ENCODE peak calls at places on chromosome 5, in four cellular contexts. P is right lobe of liver, Y is neuronal stem cell, K is body of pancreas. L is an unnamed sample.
A peak's percentile ranks its signal among the peaks of the same experiment; 100 is the strongest.

GRCh38 chr5:178213003-178213449 is 8.7 kb downstream of the HNRNPAB start:
- DNase-seq in P (peak; percentile 92), Y (no peak), K (no peak), L (no peak)

GRCh38 chr5:98940586-98940985 is 11.8 kb upstream of the CHD1 start:
- DNase-seq in P (no peak), Y (no peak), K (no peak), L (no peak)

GRCh38 chr5:26833596-26833995 is 204.8 kb downstream of the CDH9 start:
- DNase-seq in P (no peak), Y (no peak), K (no peak), L (peak; percentile 7)

GRCh38 chr5:158522761-158523160 is 577.0 kb downstream of the EBF1 start:
- DNase-seq in P (no peak), Y (no peak), K (peak; percentile 13), L (no peak)

GRCh38 chr5:98397081-98397480 is 376.4 kb upstream of the RGMB start:
- DNase-seq in P (no peak), Y (no peak), K (no peak), L (no peak)

GRCh38 chr5:173924899-173925298 is 36.8 kb downstream of the CPEB4 start:
- DNase-seq in P (no peak), Y (no peak), K (no peak), L (no peak)

GRCh38 chr5:154741415-154741814 is 13.8 kb upstream of the LARP1 start:
- DNase-seq in P (no peak), Y (no peak), K (no peak), L (no peak)

GRCh38 chr5:89277791-89278190 is 394.8 kb upstream of the MEF2C start:
- DNase-seq in P (no peak), Y (no peak), K (no peak), L (peak; percentile 86)

GRCh38 chr5:115179959-115180709 is 10.4 kb upstream of the TRIM36 start:
- DNase-seq in P (no peak), Y (peak; percentile 78), K (no peak), L (peak; percentile 2)

GRCh38 chr5:10427201-10427600 is 14.5 kb upstream of the ROPN1L start:
- DNase-seq in P (no peak), Y (no peak), K (no peak), L (no peak)

GRCh38 chr5:180816608-180817534 is 14.3 kb upstream of the MGAT1 start:
- DNase-seq in P (no peak), Y (no peak), K (no peak), L (no peak)

GRCh38 chr5:7742241-7742656 is 108.7 kb downstream of the CFAP90 start:
- DNase-seq in P (no peak), Y (no peak), K (no peak), L (peak; percentile 94)

GRCh38 chr5:14305045-14305444 is 161.9 kb downstream of the TRIO start:
- DNase-seq in P (no peak), Y (no peak), K (no peak), L (peak; percentile 94)

GRCh38 chr5:178433273-178433775 is 156.9 kb downstream of the COL23A1 start:
- DNase-seq in P (no peak), Y (no peak), K (no peak), L (no peak)

GRCh38 chr5:84816746-84817547 is 432.3 kb upstream of the EDIL3 start:
- DNase-seq in P (no peak), Y (no peak), K (no peak), L (peak; percentile 52)

GRCh38 chr5:24539625-24540024 is 105.2 kb downstream of the CDH10 start:
- DNase-seq in P (no peak), Y (no peak), K (no peak), L (no peak)

GRCh38 chr5:14410068-14410941 is 171.3 kb upstream of the OTULINL start:
- DNase-seq in P (no peak), Y (no peak), K (no peak), L (no peak)

GRCh38 chr5:165360366-165361142 is 1855.1 kb downstream of the MAT2B start:
- DNase-seq in P (no peak), Y (no peak), K (no peak), L (no peak)

GRCh38 chr5:32047056-32047455 is 127.1 kb downstream of the GOLPH3 start:
- DNase-seq in P (no peak), Y (no peak), K (no peak), L (no peak)

GRCh38 chr5:80656425-80656824 is 1.6 kb upstream of the DHFR start:
- DNase-seq in P (no peak), Y (no peak), K (no peak), L (no peak)

GRCh38 chr5:8686707-8687106 is 817.8 kb downstream of the MTRR start:
- DNase-seq in P (no peak), Y (no peak), K (no peak), L (no peak)

GRCh38 chr5:161314033-161314432 is 232.5 kb downstream of the GABRB2 start:
- DNase-seq in P (no peak), Y (no peak), K (no peak), L (no peak)

GRCh38 chr5:81849769-81850367 is 99.0 kb upstream of the SSBP2 start:
- DNase-seq in P (no peak), Y (no peak), K (no peak), L (no peak)

GRCh38 chr5:35938518-35939227 is at the start of gene CAPSL:
- DNase-seq in P (peak; percentile 65), Y (peak; percentile 74), K (peak; percentile 95), L (peak; percentile 39)

GRCh38 chr5:167835146-167835545 is 456.3 kb upstream of the WWC1 start:
- DNase-seq in P (no peak), Y (no peak), K (no peak), L (no peak)

GRCh38 chr5:55172051-55172899 is 702 bp downstream of the CDC20B start:
- DNase-seq in P (peak; percentile 64), Y (peak; percentile 75), K (peak; percentile 67), L (peak; percentile 79)

GRCh38 chr5:129904667-129905466 is 602 bp downstream of the CHSY3 start:
- DNase-seq in P (peak; percentile 55), Y (peak; percentile 21), K (no peak), L (no peak)

GRCh38 chr5:103358305-103358996 is 99.9 kb downstream of the MACIR start:
- DNase-seq in P (no peak), Y (no peak), K (no peak), L (no peak)

GRCh38 chr5:180121799-180122198 is 50.2 kb upstream of the RNF130 start:
- DNase-seq in P (no peak), Y (no peak), K (no peak), L (no peak)

GRCh38 chr5:146519554-146519953 is 3.6 kb upstream of the GPR151 start:
- DNase-seq in P (no peak), Y (no peak), K (no peak), L (no peak)

GRCh38 chr5:136036991-136037705 is 8.4 kb downstream of the TGFBI start:
- DNase-seq in P (no peak), Y (no peak), K (peak; percentile 18), L (no peak)

DNA sequence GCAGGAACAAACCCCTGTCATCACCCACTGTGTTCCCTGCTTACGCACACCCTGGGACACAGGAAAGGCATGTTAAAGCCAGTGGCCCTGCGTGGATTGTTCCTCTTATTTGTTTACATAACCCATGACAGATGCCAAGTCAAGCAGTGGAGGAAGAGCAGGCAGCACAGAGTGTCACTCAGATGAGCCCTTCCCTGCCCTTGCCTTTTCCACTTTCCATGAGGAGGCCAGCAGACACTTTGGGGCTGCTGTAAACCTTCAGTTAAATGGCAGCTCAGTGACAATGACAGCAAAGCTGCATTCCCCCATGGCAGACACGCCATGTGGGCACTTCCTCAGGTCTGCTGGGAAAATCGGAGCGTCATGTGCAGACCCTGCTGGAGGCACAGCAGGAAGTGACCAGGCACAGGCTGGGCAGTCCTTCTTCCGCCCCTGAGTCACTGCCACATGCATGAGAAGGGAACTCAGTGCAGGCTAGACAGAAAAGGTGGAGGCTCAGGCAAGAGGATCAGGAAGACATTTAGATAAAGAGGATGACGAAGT is 216.8 kb upstream of the PIK3R1 start:
- DNase-seq in P (peak; percentile 90), Y (no peak), K (peak; percentile 76), L (peak; percentile 34)
- H3K4me3 ChIP-seq in P (no peak overlapping the region), Y (no peak overlapping the region), K (no peak overlapping the region), L (no peak overlapping the region)

GRCh38 chr5:109418752-109419352 is 9.1 kb upstream of the PJA2 start:
- DNase-seq in P (no peak), Y (no peak), K (no peak), L (no peak)
- H3K4me3 ChIP-seq in P (no peak overlapping the region), Y (no peak overlapping the region), K (no peak overlapping the region), L (no peak overlapping the region)

GRCh38 chr5:150302301-150303069 is at the start of gene ARSI:
- DNase-seq in P (no peak), Y (peak; percentile 58), K (peak; percentile 36), L (no peak)

GRCh38 chr5:150300496-150301169 is 2.1 kb downstream of the ARSI start:
- DNase-seq in P (no peak), Y (no peak), K (no peak), L (no peak)

GRCh38 chr5:150303070-150303595 is 428 bp upstream of the ARSI start:
- DNase-seq in P (no peak), Y (no peak), K (no peak), L (no peak)

GRCh38 chr5:150301170-150301505 is 1.6 kb downstream of the ARSI start:
- DNase-seq in P (no peak), Y (no peak), K (no peak), L (no peak)

GRCh38 chr5:150301901-150302300 is 804 bp downstream of the ARSI start:
- DNase-seq in P (no peak), Y (no peak), K (no peak), L (no peak)
- H3K4me3 ChIP-seq in P (no peak overlapping the region), Y (no peak overlapping the region), K (no peak overlapping the region), L (peak overlapping the region; percentile 37)

GRCh38 chr5:1108008-1108864 is 3.6 kb downstream of the SLC12A7 start:
- DNase-seq in P (peak; percentile 84), Y (no peak), K (no peak), L (no peak)
- H3K4me3 ChIP-seq in P (peak overlapping the region; percentile 98), Y (no peak overlapping the region), K (no peak overlapping the region), L (no peak overlapping the region)

GRCh38 chr5:142825378-142826089 is 55.4 kb downstream of the ARHGAP26 start:
- DNase-seq in P (no peak), Y (no peak), K (no peak), L (no peak)
- H3K4me3 ChIP-seq in P (no peak overlapping the region), Y (no peak overlapping the region), K (no peak overlapping the region), L (no peak overlapping the region)

GRCh38 chr5:143213231-143213850 is 190.1 kb downstream of the NR3C1 start:
- DNase-seq in P (no peak), Y (no peak), K (no peak), L (no peak)
- H3K4me3 ChIP-seq in P (no peak overlapping the region), Y (no peak overlapping the region), K (no peak overlapping the region), L (no peak overlapping the region)

L was measured in bronchial epithelial cell.